ENCODE peak calls at places on chromosomes 6 and 20, in six cellular contexts. H is breast epithelium, W is ovary, F is IMR-90, S is heart left ventricle, N is transverse colon. K is an unnamed sample.

GRCh38 chr6:166008441-166009369 is 158.9 kb downstream of the TBXT start:
- DNase-seq in H (no peak), W (peak; percentile 74), F (peak; percentile 88), S (peak; percentile 69), N (no peak), K (peak; percentile 83)

GRCh38 chr6:169863710-169864109 is 112.3 kb downstream of the ERMARD start:
- DNase-seq in H (no peak), W (no peak), F (no peak), S (no peak), N (no peak), K (no peak)

GRCh38 chr6:166203003-166203640 is 35.5 kb upstream of the TBXT start:
- DNase-seq in H (no peak), W (no peak), F (peak; percentile 9), S (no peak), N (no peak), K (no peak)

GRCh38 chr6:1474205-1474604 is 84.8 kb downstream of the FOXF2 start:
- DNase-seq in H (no peak), W (no peak), F (no peak), S (no peak), N (no peak), K (no peak)

GRCh38 chr6:129793447-129793846 is 67.7 kb downstream of the TMEM244 start:
- DNase-seq in H (no peak), W (no peak), F (no peak), S (no peak), N (no peak), K (no peak)

GRCh38 chr6:129500958-129501381 is 209.0 kb downstream of the ARHGAP18 start:
- DNase-seq in H (no peak), W (no peak), F (peak; percentile 7), S (no peak), N (no peak), K (no peak)

GRCh38 chr6:23980965-23981364 is 145.1 kb upstream of the NRSN1 start:
- DNase-seq in H (no peak), W (no peak), F (no peak), S (no peak), N (no peak), K (no peak)

GRCh38 chr6:149452062-149452939 is 32.5 kb downstream of the ZC3H12D start:
- DNase-seq in H (no peak), W (no peak), F (no peak), S (no peak), N (no peak), K (no peak)

GRCh38 chr6:144149894-144150672 is at the start of gene STX11:
- DNase-seq in H (peak; percentile 21), W (peak; percentile 56), F (peak; percentile 29), S (peak; percentile 90), N (peak; percentile 76), K (peak; percentile 96)

GRCh38 chr20:57959018-57959417 is 249.2 kb upstream of the PMEPA1 start:
- DNase-seq in H (peak; percentile 52), W (no peak), F (no peak), S (no peak), N (no peak), K (no peak)

GRCh38 chr20:44231713-44232468 is 15.2 kb upstream of the GDAP1L1 start:
- DNase-seq in H (no peak), W (no peak), F (no peak), S (no peak), N (no peak), K (no peak)

GRCh38 chr6:47094351-47094925 is 52.3 kb upstream of the ADGRF1 start:
- DNase-seq in H (peak; percentile 44), W (no peak), F (peak; percentile 13), S (no peak), N (peak; percentile 24), K (no peak)

GRCh38 chr6:11605507-11605905 is 68.0 kb downstream of the TMEM170B start:
- DNase-seq in H (no peak), W (no peak), F (no peak), S (no peak), N (no peak), K (no peak)

GRCh38 chr6:158174514-158174913 is 6.4 kb downstream of the GTF2H5 start:
- DNase-seq in H (peak; percentile 55), W (no peak), F (peak; percentile 95), S (no peak), N (no peak), K (no peak)

GRCh38 chr6:132669690-132670291 is 10.8 kb upstream of the TAAR1 start:
- DNase-seq in H (no peak), W (no peak), F (peak; percentile 54), S (no peak), N (no peak), K (no peak)

GRCh38 chr6:20315456-20315855 is 86.2 kb upstream of the E2F3 start:
- DNase-seq in H (no peak), W (no peak), F (no peak), S (no peak), N (no peak), K (no peak)

GRCh38 chr6:73006161-73006560 is 219.1 kb downstream of the KHDC1L start:
- DNase-seq in H (no peak), W (no peak), F (peak; percentile 33), S (no peak), N (no peak), K (no peak)

GRCh38 chr6:13762648-13763441 is 51.2 kb upstream of the RANBP9 start:
- DNase-seq in H (peak; percentile 78), W (no peak), F (peak; percentile 90), S (no peak), N (peak; percentile 42), K (peak; percentile 78)

GRCh38 chr6:2460216-2460734 is 214.9 kb upstream of the GMDS start:
- DNase-seq in H (no peak), W (no peak), F (no peak), S (no peak), N (no peak), K (no peak)

GRCh38 chr6:22809380-22809779 is 240.0 kb downstream of the HDGFL1 start:
- DNase-seq in H (no peak), W (no peak), F (no peak), S (no peak), N (no peak), K (no peak)

GRCh38 chr6:40848038-40848437 is 191.0 kb downstream of the UNC5CL start:
- DNase-seq in H (no peak), W (no peak), F (peak; percentile 16), S (no peak), N (peak; percentile 16), K (no peak)

GRCh38 chr6:163398104-163398503 is 16.4 kb upstream of the QKI start:
- DNase-seq in H (no peak), W (no peak), F (no peak), S (no peak), N (no peak), K (no peak)

GRCh38 chr6:137704802-137705165 is 162.3 kb upstream of the TNFAIP3 start:
- DNase-seq in H (no peak), W (no peak), F (no peak), S (no peak), N (no peak), K (no peak)

GRCh38 chr20:10651227-10651990 is 22.4 kb downstream of the JAG1 start:
- DNase-seq in H (no peak), W (no peak), F (peak; percentile 59), S (no peak), N (no peak), K (no peak)

GRCh38 chr20:21503345-21503744 is 10.5 kb downstream of the NKX2-2 start:
- DNase-seq in H (no peak), W (no peak), F (peak; percentile 14), S (no peak), N (no peak), K (no peak)

GRCh38 chr20:23596856-23597255 is 8.9 kb downstream of the CST9 start:
- DNase-seq in H (no peak), W (no peak), F (no peak), S (no peak), N (no peak), K (no peak)

GRCh38 chr6:55405474-55406220 is 78.4 kb downstream of the GFRAL start:
- DNase-seq in H (no peak), W (no peak), F (no peak), S (no peak), N (no peak), K (no peak)

GRCh38 chr20:3995067-3995748 is 20.1 kb downstream of the RNF24 start:
- DNase-seq in H (no peak), W (no peak), F (peak; percentile 44), S (no peak), N (no peak), K (no peak)

GRCh38 chr20:62832212-62832922 is 15.5 kb downstream of the COL9A3 start:
- DNase-seq in H (peak; percentile 52), W (peak; percentile 58), F (no peak), S (peak; percentile 73), N (peak; percentile 82), K (peak; percentile 85)

DNA sequence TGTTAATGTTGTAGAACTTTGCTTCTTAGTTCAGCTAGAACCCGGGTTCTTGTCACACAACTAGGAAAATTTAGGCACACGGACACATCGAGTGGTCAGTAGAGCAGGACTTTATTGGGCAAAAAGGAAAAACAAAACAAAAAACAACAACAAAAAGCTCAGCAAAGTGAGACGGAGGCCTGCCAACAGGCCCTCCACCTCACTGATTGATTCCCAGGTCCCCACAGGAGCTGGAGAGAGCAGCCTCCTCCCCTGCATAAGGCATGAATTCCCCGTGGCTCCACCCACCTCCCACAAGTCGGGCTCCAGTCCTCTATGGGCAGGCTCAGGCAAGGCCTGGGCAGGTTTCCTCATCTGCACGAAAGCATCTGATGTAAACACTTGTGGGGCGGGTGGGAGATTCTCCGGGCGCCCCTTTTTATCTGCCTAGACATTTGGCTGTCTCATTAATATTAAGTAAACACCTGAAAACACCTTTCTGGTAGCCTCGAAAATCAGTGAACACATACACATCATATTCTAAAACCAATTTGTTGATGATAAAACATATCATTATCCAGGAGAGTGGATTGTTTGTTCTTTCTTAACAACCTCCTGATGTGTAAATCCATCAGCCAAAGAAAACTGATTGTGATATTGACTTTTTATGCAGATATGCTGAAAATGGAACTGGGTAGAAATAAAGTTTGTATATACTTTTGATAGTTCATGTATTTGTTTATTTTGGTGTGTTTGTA is 75.5 kb downstream of the ADGRG6 start:
- DNase-seq in H (no peak), W (no peak), F (peak; percentile 26), S (no peak), N (no peak), K (no peak)
- TF ChIP-seq POLR2A in H (no peak), W (no peak), F (no peak), S (no peak), N (no peak), K (no peak)

GRCh38 chr20:35326021-35326731 is 34.0 kb upstream of the FAM83C start:
- DNase-seq in H (no peak), W (no peak), F (no peak), S (no peak), N (no peak), K (no peak)
- H3K27ac ChIP-seq in H (no peak overlapping the region), W (no peak overlapping the region), F (no peak overlapping the region), S (no peak overlapping the region), N (peak overlapping the region; percentile 62), K (no peak overlapping the region)

DNA sequence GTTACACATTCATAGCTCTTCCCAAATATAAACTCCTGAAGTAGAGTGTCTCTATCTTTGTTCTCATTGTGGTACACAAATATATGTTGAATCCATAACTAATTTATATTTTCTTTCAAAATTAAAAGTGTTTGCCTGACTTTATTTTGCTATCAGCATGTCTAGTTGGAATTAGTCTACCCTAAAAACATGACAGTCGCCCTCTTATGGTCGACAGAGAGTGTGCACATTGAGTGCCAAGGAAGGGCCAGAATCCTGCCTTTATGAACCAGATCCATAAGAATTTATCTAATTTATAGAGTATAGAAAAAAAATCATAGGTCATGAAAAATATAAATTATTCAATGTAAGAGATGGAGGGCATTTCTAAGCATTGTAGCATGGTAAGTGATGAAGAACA is 12.3 kb upstream of the DEFB112 start:
- DNase-seq in H (no peak), W (no peak), F (peak; percentile 0), S (no peak), N (no peak), K (no peak)
- TF ChIP-seq CTCF in H (no peak), W (no peak), F (no peak), S (no peak), N (no peak), K (no peak)

GRCh38 chr20:16573011-16573965 is at the start of gene KIF16B:
- DNase-seq in H (peak; percentile 90), W (peak; percentile 96), F (peak; percentile 76), S (peak; percentile 96), N (peak; percentile 96), K (peak; percentile 94)
- TF ChIP-seq POLR2A in H (no peak), W (peak; percentile 55), F (no peak), S (no peak), N (peak; percentile 75), K (no peak)